ENCODE peak calls at places on chromosomes 11 and 22, in seven cellular contexts. A is K562, X is HepG2, R is SK-N-SH, L is HCT116, Y is H1, J is GM12878. E is an unnamed sample.

GRCh38 chr11:79206951-79207350 is 233.9 kb downstream of the TENM4 start:
- DNase-seq in A (no peak), X (no peak), R (no peak), L (no peak), Y (no peak), J (no peak), E (no peak)

GRCh38 chr11:130216221-130216550 is 56.6 kb downstream of the ST14 start:
- DNase-seq in A (no peak), X (no peak), R (no peak), L (no peak), Y (no peak), J (no peak), E (no peak)

GRCh38 chr11:66115638-66116410 is 45.8 kb downstream of the PACS1 start:
- DNase-seq in A (no peak), X (peak), R (no peak), L (no peak), Y (no peak), J (peak), E (no peak)

GRCh38 chr22:27651486-27651885 is 150.1 kb downstream of the MN1 start:
- DNase-seq in A (no peak), X (no peak), R (no peak), L (no peak), Y (no peak), J (no peak), E (no peak)

GRCh38 chr11:101974255-101974654 is 57.9 kb upstream of the ANGPTL5 start:
- DNase-seq in A (no peak), X (peak), R (no peak), L (no peak), Y (no peak), J (no peak), E (peak)

GRCh38 chr11:93291889-93292288 is 38.7 kb upstream of the DEUP1 start:
- DNase-seq in A (no peak), X (no peak), R (no peak), L (no peak), Y (no peak), J (no peak), E (no peak)

GRCh38 chr11:36056160-36056751 is 112.4 kb downstream of the LDLRAD3 start:
- DNase-seq in A (peak), X (no peak), R (peak), L (no peak), Y (no peak), J (no peak), E (no peak)

GRCh38 chr11:62444835-62445234 is 26.0 kb downstream of the SCGB1A1 start:
- DNase-seq in A (no peak), X (no peak), R (no peak), L (no peak), Y (no peak), J (no peak), E (no peak)

GRCh38 chr11:76860539-76861475 is at the start of gene ACER3:
- DNase-seq in A (peak), X (peak), R (peak), L (peak), Y (peak), J (peak), E (peak)

DNA sequence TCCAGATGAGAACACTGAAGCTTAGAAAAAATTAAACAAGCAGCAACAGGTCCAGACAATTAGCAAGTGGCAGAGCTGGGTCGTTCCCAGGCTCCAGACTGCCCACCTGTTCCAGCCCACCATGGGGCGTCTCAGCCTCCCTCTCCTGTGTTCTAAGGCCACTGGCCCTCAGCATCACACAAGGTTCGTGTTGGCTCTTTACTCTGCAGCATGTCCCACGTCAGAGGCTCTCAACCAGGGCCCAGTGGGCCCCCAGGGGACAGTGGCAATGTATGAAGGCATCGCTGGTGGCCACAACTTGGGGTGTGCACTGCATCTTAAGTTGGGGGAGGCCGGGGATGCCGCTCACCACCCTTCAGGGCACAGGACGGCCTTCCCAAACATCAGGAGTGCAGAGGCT is 6.2 kb downstream of the PDGFB start:
- DNase-seq in A (no peak), X (no peak), R (no peak), L (no peak), Y (no peak), J (no peak), E (no peak)
- TF ChIP-seq JUND in A (no peak), X (no peak), R (no peak), L (no peak), Y (no peak), J (no peak), E (no peak)

DNA sequence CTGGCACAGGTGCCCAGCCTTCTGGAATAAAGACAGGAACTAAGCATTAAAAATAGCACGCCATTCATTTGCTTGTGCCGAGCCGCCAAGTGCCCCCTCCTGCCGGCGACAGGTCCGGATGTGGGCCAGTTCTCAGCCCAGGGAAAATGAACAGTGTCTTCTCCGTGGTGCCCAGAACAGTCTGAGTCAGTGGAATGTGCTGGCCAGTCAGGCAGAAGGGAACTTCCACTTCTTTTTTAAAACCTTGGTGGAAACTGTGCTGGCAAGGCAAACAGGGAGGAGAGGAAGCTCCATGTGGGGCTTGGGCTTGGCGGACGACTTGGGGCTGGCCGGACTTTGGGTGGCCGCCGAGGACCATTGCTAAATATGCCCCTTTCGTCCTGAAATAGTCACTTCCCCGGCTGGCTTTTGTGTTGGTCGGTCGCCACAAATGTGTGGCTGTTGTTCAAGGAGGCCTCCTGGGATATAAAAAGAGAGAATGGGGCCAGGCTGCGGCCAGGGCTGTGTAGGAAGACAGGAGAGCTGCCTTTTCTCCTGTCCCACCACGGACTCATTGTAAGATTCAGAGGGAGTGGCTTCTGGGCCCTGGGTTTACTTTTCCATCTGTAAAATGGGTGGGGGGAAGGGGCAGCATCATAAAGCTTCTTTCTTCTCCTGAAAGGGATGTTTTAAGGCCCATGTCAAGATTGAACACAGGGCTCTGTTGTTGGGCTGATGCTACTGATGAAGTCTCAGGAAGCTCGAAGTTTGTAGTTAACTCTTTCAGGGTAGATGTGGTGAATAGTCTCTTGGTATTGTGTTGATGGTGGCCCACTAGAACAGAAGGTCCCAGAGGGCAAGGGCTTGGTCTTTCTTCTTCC is 101.0 kb downstream of the PTPRJ start:
- DNase-seq in A (no peak), X (no peak), R (no peak), L (no peak), Y (no peak), J (no peak), E (no peak)
- TF ChIP-seq JUND in A (no peak), X (no peak), R (peak), L (no peak), Y (no peak), J (no peak), E (no peak)

GRCh38 chr22:18056161-18056666 is 21.6 kb upstream of the PEX26 start:
- DNase-seq in A (no peak), X (peak), R (peak), L (no peak), Y (no peak), J (no peak), E (peak)
- TF ChIP-seq JUND in A (no peak), X (no peak), R (peak), L (no peak), Y (no peak), J (no peak), E (no peak)

GRCh38 chr11:12280199-12280837 is 97.1 kb upstream of the PARVA start:
- DNase-seq in A (no peak), X (no peak), R (no peak), L (no peak), Y (no peak), J (no peak), E (no peak)
- TF ChIP-seq JUND in A (no peak), X (no peak), R (no peak), L (no peak), Y (no peak), J (no peak), E (no peak)

GRCh38 chr11:64186205-64187165 is 514 bp downstream of the STIP1 start:
- DNase-seq in A (no peak), X (no peak), R (no peak), L (no peak), Y (no peak), J (no peak), E (peak)
- TF ChIP-seq JUND in A (no peak), X (no peak), R (no peak), L (no peak), Y (no peak), J (no peak), E (no peak)